ENCODE peak calls at places on chromosomes 1 and 21, in six cellular contexts. One of them, this sample, is unnamed.

GRCh38 chr1:172699695-172700094 is 40.8 kb downstream of the FASLG start:
- DNase-seq in lung: no peak
- DNase-seq in GDM1: no peak
- DNase-seq in lower lobe of right lung: no peak
- DNase-seq in posterior cingulate gyrus: no peak
- DNase-seq in PC-3: no peak
- DNase-seq in this sample: no peak

GRCh38 chr1:3762151-3762872 is 10.1 kb downstream of the CCDC27 start:
- DNase-seq in lung: no peak
- DNase-seq in GDM1: no peak
- DNase-seq in lower lobe of right lung: no peak
- DNase-seq in posterior cingulate gyrus: no peak
- DNase-seq in PC-3: no peak
- DNase-seq in this sample: no peak

GRCh38 chr1:116853680-116854191 is 56.0 kb upstream of the PTGFRN start:
- DNase-seq in lung: no peak
- DNase-seq in GDM1: no peak
- DNase-seq in lower lobe of right lung: no peak
- DNase-seq in posterior cingulate gyrus: no peak
- DNase-seq in PC-3: peak
- DNase-seq in this sample: no peak

GRCh38 chr1:62082456-62083363 is 111.9 kb upstream of the L1TD1 start:
- DNase-seq in lung: no peak
- DNase-seq in GDM1: peak
- DNase-seq in lower lobe of right lung: no peak
- DNase-seq in posterior cingulate gyrus: no peak
- DNase-seq in PC-3: peak
- DNase-seq in this sample: no peak

GRCh38 chr1:153572569-153573015 is 6.9 kb upstream of the S100A2 start:
- DNase-seq in lung: peak
- DNase-seq in GDM1: peak
- DNase-seq in lower lobe of right lung: peak
- DNase-seq in posterior cingulate gyrus: peak
- DNase-seq in PC-3: peak
- DNase-seq in this sample: peak

GRCh38 chr1:181482521-181483083 is 715 bp upstream of the CACNA1E start:
- DNase-seq in lung: no peak
- DNase-seq in GDM1: no peak
- DNase-seq in lower lobe of right lung: peak
- DNase-seq in posterior cingulate gyrus: peak
- DNase-seq in PC-3: no peak
- DNase-seq in this sample: peak

GRCh38 chr1:24181619-24182018 is 5.5 kb downstream of the IFNLR1 start:
- DNase-seq in lung: no peak
- DNase-seq in GDM1: no peak
- DNase-seq in lower lobe of right lung: no peak
- DNase-seq in posterior cingulate gyrus: no peak
- DNase-seq in PC-3: no peak
- DNase-seq in this sample: no peak

GRCh38 chr1:77400781-77401180 is 119.0 kb downstream of the AK5 start:
- DNase-seq in lung: no peak
- DNase-seq in GDM1: no peak
- DNase-seq in lower lobe of right lung: no peak
- DNase-seq in posterior cingulate gyrus: no peak
- DNase-seq in PC-3: no peak
- DNase-seq in this sample: no peak

GRCh38 chr1:229448373-229448772 is 14.5 kb upstream of the ACTA1 start:
- DNase-seq in lung: no peak
- DNase-seq in GDM1: no peak
- DNase-seq in lower lobe of right lung: no peak
- DNase-seq in posterior cingulate gyrus: no peak
- DNase-seq in PC-3: no peak
- DNase-seq in this sample: no peak

GRCh38 chr1:235802901-235803423 is 63.7 kb downstream of the LYST start:
- DNase-seq in lung: no peak
- DNase-seq in GDM1: no peak
- DNase-seq in lower lobe of right lung: no peak
- DNase-seq in posterior cingulate gyrus: no peak
- DNase-seq in PC-3: no peak
- DNase-seq in this sample: no peak

GRCh38 chr1:77271851-77272250 is 10.0 kb upstream of the AK5 start:
- DNase-seq in lung: no peak
- DNase-seq in GDM1: no peak
- DNase-seq in lower lobe of right lung: no peak
- DNase-seq in posterior cingulate gyrus: no peak
- DNase-seq in PC-3: no peak
- DNase-seq in this sample: no peak

GRCh38 chr1:235781807-235782206 is 84.9 kb downstream of the LYST start:
- DNase-seq in lung: no peak
- DNase-seq in GDM1: no peak
- DNase-seq in lower lobe of right lung: no peak
- DNase-seq in posterior cingulate gyrus: no peak
- DNase-seq in PC-3: no peak
- DNase-seq in this sample: no peak

GRCh38 chr1:159900755-159901335 is 880 bp upstream of the CFAP45 start:
- DNase-seq in lung: no peak
- DNase-seq in GDM1: no peak
- DNase-seq in lower lobe of right lung: no peak
- DNase-seq in posterior cingulate gyrus: no peak
- DNase-seq in PC-3: no peak
- DNase-seq in this sample: no peak

GRCh38 chr1:228646717-228647522 is 88.4 kb upstream of the RHOU start:
- DNase-seq in lung: no peak
- DNase-seq in GDM1: no peak
- DNase-seq in lower lobe of right lung: peak
- DNase-seq in posterior cingulate gyrus: peak
- DNase-seq in PC-3: peak
- DNase-seq in this sample: peak

GRCh38 chr1:41482906-41483895 is 1.3 kb downstream of the EDN2 start:
- DNase-seq in lung: no peak
- DNase-seq in GDM1: no peak
- DNase-seq in lower lobe of right lung: peak
- DNase-seq in posterior cingulate gyrus: no peak
- DNase-seq in PC-3: peak
- DNase-seq in this sample: no peak

GRCh38 chr21:42535602-42536171 is 22.0 kb downstream of the SLC37A1 start:
- DNase-seq in lung: no peak
- DNase-seq in GDM1: no peak
- DNase-seq in lower lobe of right lung: peak
- DNase-seq in posterior cingulate gyrus: no peak
- DNase-seq in PC-3: no peak
- DNase-seq in this sample: peak

GRCh38 chr21:38420140-38420539 is 78.1 kb downstream of the ERG start:
- DNase-seq in lung: no peak
- DNase-seq in GDM1: no peak
- DNase-seq in lower lobe of right lung: no peak
- DNase-seq in posterior cingulate gyrus: no peak
- DNase-seq in PC-3: no peak
- DNase-seq in this sample: no peak

GRCh38 chr1:59696421-59697115 is 118.2 kb upstream of the HOOK1 start:
- DNase-seq in lung: no peak
- DNase-seq in GDM1: peak
- DNase-seq in lower lobe of right lung: no peak
- DNase-seq in posterior cingulate gyrus: no peak
- DNase-seq in PC-3: no peak
- DNase-seq in this sample: no peak

GRCh38 chr1:25544243-25544764 is 898 bp downstream of the LDLRAP1 start:
- DNase-seq in lung: no peak
- DNase-seq in GDM1: no peak
- DNase-seq in lower lobe of right lung: no peak
- DNase-seq in posterior cingulate gyrus: no peak
- DNase-seq in PC-3: peak
- DNase-seq in this sample: no peak

GRCh38 chr1:10794724-10795304 is 1.6 kb downstream of the CASZ1 start:
- DNase-seq in lung: no peak
- DNase-seq in GDM1: no peak
- DNase-seq in lower lobe of right lung: no peak
- DNase-seq in posterior cingulate gyrus: no peak
- DNase-seq in PC-3: peak
- DNase-seq in this sample: no peak

GRCh38 chr1:33903210-33903589 is 39.3 kb downstream of the HMGB4 start:
- DNase-seq in lung: no peak
- DNase-seq in GDM1: no peak
- DNase-seq in lower lobe of right lung: no peak
- DNase-seq in posterior cingulate gyrus: no peak
- DNase-seq in PC-3: no peak
- DNase-seq in this sample: no peak

GRCh38 chr1:156584813-156585212 is 5.3 kb downstream of the TTC24 start:
- DNase-seq in lung: no peak
- DNase-seq in GDM1: no peak
- DNase-seq in lower lobe of right lung: no peak
- DNase-seq in posterior cingulate gyrus: no peak
- DNase-seq in PC-3: peak
- DNase-seq in this sample: no peak

GRCh38 chr1:198064181-198064580 is 92.6 kb upstream of the NEK7 start:
- DNase-seq in lung: no peak
- DNase-seq in GDM1: no peak
- DNase-seq in lower lobe of right lung: no peak
- DNase-seq in posterior cingulate gyrus: no peak
- DNase-seq in PC-3: peak
- DNase-seq in this sample: no peak

GRCh38 chr1:220274122-220274855 is 2.0 kb upstream of the RAB3GAP2 start:
- DNase-seq in lung: no peak
- DNase-seq in GDM1: no peak
- DNase-seq in lower lobe of right lung: peak
- DNase-seq in posterior cingulate gyrus: no peak
- DNase-seq in PC-3: no peak
- DNase-seq in this sample: no peak

GRCh38 chr1:112298558-112298957 is 97.5 kb upstream of the CTTNBP2NL start:
- DNase-seq in lung: peak
- DNase-seq in GDM1: no peak
- DNase-seq in lower lobe of right lung: peak
- DNase-seq in posterior cingulate gyrus: no peak
- DNase-seq in PC-3: peak
- DNase-seq in this sample: no peak

GRCh38 chr21:31658053-31658452 is 1.4 kb upstream of the SOD1 start:
- DNase-seq in lung: no peak
- DNase-seq in GDM1: no peak
- DNase-seq in lower lobe of right lung: no peak
- DNase-seq in posterior cingulate gyrus: no peak
- DNase-seq in PC-3: peak
- DNase-seq in this sample: no peak

GRCh38 chr1:26075421-26076144 is 8.2 kb upstream of the TRIM63 start:
- DNase-seq in lung: no peak
- DNase-seq in GDM1: no peak
- DNase-seq in lower lobe of right lung: no peak
- DNase-seq in posterior cingulate gyrus: no peak
- DNase-seq in PC-3: no peak
- DNase-seq in this sample: no peak

GRCh38 chr1:151472852-151473731 is 13.8 kb upstream of the POGZ start:
- DNase-seq in lung: peak
- DNase-seq in GDM1: no peak
- DNase-seq in lower lobe of right lung: peak
- DNase-seq in posterior cingulate gyrus: no peak
- DNase-seq in PC-3: peak
- DNase-seq in this sample: no peak

GRCh38 chr21:35850029-35850428 is 210.3 kb downstream of the SETD4 start:
- DNase-seq in lung: no peak
- DNase-seq in GDM1: no peak
- DNase-seq in lower lobe of right lung: no peak
- DNase-seq in posterior cingulate gyrus: no peak
- DNase-seq in PC-3: no peak
- DNase-seq in this sample: no peak

GRCh38 chr1:57217905-57218304 is 206.0 kb downstream of the DAB1 start:
- DNase-seq in lung: no peak
- DNase-seq in GDM1: no peak
- DNase-seq in lower lobe of right lung: no peak
- DNase-seq in posterior cingulate gyrus: no peak
- DNase-seq in PC-3: no peak
- DNase-seq in this sample: no peak

GRCh38 chr1:19974822-19975416 is 4.5 kb downstream of the PLA2G2A start:
- DNase-seq in lung: peak
- DNase-seq in GDM1: no peak
- DNase-seq in lower lobe of right lung: no peak
- DNase-seq in posterior cingulate gyrus: no peak
- DNase-seq in PC-3: peak
- DNase-seq in this sample: no peak

GRCh38 chr1:31587720-31588423 is 11.6 kb downstream of the TINAGL1 start:
- DNase-seq in lung: peak
- DNase-seq in GDM1: no peak
- DNase-seq in lower lobe of right lung: peak
- DNase-seq in posterior cingulate gyrus: no peak
- DNase-seq in PC-3: peak
- DNase-seq in this sample: peak